ENCODE peak calls at places on chromosomes 1 and 21, in ten cellular contexts. Y is pancreas, T is GM13977, S is epithelial cell of esophagus, J is GM20000, D is B cell, G is GM12865, B is neural crest cell, F is AG09319, O is thoracic aorta. K is an unnamed sample.

GRCh38 chr1:212515329-212515760 is 82.6 kb downstream of the NENF start:
- DNase-seq in Y (no peak), T (no peak), S (no peak), J (no peak), D (no peak), G (no peak), B (no peak), F (no peak), O (no peak), K (no peak)

GRCh38 chr1:151530461-151530860 is 9.6 kb upstream of the TUFT1 start:
- DNase-seq in Y (no peak), T (no peak), S (no peak), J (no peak), D (no peak), G (no peak), B (no peak), F (no peak), O (no peak), K (no peak)

GRCh38 chr1:147452809-147453208 is 88.5 kb upstream of the BCL9 start:
- DNase-seq in Y (no peak), T (no peak), S (no peak), J (no peak), D (no peak), G (no peak), B (no peak), F (no peak), O (no peak), K (no peak)

GRCh38 chr1:28482702-28483101 is 23.1 kb upstream of the RCC1 start:
- DNase-seq in Y (no peak), T (no peak), S (no peak), J (no peak), D (no peak), G (no peak), B (no peak), F (no peak), O (no peak), K (no peak)

GRCh38 chr1:16048573-16049189 is 5.1 kb downstream of the CLCNKB start:
- DNase-seq in Y (no peak), T (no peak), S (peak), J (no peak), D (peak), G (no peak), B (peak), F (no peak), O (no peak), K (no peak)

GRCh38 chr1:108816049-108816882 is 40.6 kb downstream of the AKNAD1 start:
- DNase-seq in Y (peak), T (no peak), S (peak), J (no peak), D (no peak), G (no peak), B (peak), F (peak), O (peak), K (no peak)

GRCh38 chr21:45548711-45549491 is 6.7 kb upstream of the SLC19A1 start:
- DNase-seq in Y (peak), T (no peak), S (no peak), J (no peak), D (no peak), G (no peak), B (no peak), F (no peak), O (no peak), K (no peak)

GRCh38 chr1:51551848-51552296 is 32.8 kb upstream of the EPS15 start:
- DNase-seq in Y (no peak), T (peak), S (no peak), J (no peak), D (no peak), G (peak), B (no peak), F (no peak), O (no peak), K (no peak)

GRCh38 chr1:18385239-18385790 is 95.4 kb upstream of the KLHDC7A start:
- DNase-seq in Y (no peak), T (no peak), S (no peak), J (no peak), D (no peak), G (no peak), B (peak), F (no peak), O (no peak), K (no peak)

DNA sequence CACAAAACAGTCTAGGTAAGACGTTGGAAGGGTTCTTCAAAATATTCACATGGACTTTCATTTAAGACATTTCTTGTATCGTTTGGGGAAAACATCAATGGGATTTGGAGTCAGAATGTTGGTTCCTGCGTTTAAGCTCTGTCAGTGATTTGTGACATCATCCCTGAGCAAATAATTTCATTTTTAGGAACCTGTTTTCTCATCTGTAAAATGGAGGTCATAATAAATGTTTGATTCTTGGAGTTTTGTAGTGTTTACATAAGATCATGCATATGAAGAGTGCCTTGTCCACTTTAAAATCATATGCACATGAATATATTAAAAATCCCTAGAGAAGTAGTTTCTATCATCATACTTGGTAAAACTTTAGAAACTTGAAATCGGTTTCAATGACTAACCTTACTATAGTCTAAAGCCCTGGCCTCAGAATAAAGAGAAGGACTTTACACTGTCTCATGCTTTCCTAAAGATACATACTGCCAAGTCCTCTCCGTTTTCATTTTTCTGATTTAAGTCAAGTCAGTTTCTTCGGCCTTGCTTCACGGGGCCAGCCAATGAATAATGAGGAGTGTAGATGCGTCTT is 178.4 kb downstream of the ADSS2 start:
- DNase-seq in Y (no peak), T (no peak), S (no peak), J (no peak), D (no peak), G (no peak), B (no peak), F (no peak), O (no peak), K (no peak)
- TF ChIP-seq CTCF in Y (no peak), T (no peak), S (no peak), J (no peak), D (peak), G (no peak), B (no peak), F (no peak), O (peak), K (peak)

DNA sequence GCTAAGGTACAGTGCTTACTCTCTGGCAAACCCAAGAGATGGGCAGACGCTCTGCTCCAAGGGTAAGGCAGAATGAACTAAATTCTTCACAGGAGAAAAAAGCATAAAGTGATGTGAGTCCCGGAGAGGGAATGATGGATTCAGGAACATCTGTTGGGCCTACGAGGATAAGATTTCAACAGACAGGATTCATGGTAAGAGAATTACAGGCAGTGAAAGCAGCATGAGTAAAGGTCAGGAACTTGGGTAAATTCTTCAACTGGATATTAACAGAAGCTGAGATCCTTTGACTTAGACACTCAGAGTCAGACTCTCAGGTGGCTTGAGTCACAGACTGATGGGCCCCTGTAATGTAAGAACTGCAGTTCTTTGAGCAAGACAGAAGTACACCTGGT is 152.6 kb downstream of the TRABD2B start:
- DNase-seq in Y (no peak), T (no peak), S (no peak), J (no peak), D (no peak), G (no peak), B (no peak), F (no peak), O (no peak), K (no peak)
- TF ChIP-seq CTCF in Y (no peak), T (no peak), S (no peak), J (no peak), D (no peak), G (no peak), B (no peak), F (no peak), O (no peak), K (no peak)

GRCh38 chr1:75630004-75630403 is 19.1 kb upstream of the SLC44A5 start:
- DNase-seq in Y (no peak), T (no peak), S (no peak), J (no peak), D (no peak), G (no peak), B (no peak), F (no peak), O (no peak), K (no peak)

GRCh38 chr1:75630998-75631397 is 20.1 kb upstream of the SLC44A5 start:
- DNase-seq in Y (no peak), T (no peak), S (peak), J (no peak), D (no peak), G (no peak), B (no peak), F (no peak), O (no peak), K (no peak)

DNA sequence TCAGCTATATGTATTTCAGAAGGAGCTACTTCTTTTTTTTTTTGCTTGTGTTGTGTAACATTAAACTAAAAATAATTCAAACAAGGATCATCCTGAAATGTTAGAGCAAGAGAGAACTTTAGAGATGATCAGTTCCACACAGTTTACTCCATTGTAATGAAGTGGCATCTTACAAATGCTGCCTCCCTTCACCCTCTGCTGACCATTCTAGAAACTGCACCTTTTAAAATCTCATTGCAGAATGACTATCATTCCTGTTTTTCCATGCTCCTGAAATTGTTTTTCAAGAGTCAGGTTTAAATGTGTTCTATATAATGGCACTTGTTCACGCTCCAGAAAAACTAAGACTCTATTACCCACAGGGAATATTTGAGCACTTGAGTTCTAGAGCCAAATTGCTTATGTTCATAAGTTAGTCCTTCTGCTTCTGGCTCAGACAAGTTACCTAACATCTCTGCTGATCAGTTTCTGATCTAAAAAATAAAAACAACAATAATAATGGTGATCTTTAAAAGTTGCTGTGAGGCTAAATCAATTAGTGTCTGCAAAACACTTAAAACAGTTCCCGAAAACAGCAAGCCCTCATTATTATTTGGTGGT is 21.5 kb upstream of the SLC44A5 start:
- DNase-seq in Y (no peak), T (no peak), S (peak), J (peak), D (peak), G (peak), B (peak), F (peak), O (no peak), K (no peak)
- TF ChIP-seq CTCF in Y (peak), T (peak), S (peak), J (peak), D (peak), G (peak), B (peak), F (peak), O (peak), K (peak)

GRCh38 chr1:218996362-218996761 is 177.3 kb upstream of the LYPLAL1 start:
- DNase-seq in Y (no peak), T (no peak), S (peak), J (no peak), D (no peak), G (no peak), B (no peak), F (no peak), O (no peak), K (no peak)
- TF ChIP-seq CTCF in Y (no peak), T (no peak), S (peak), J (no peak), D (no peak), G (no peak), B (peak), F (no peak), O (no peak), K (no peak)

DNA sequence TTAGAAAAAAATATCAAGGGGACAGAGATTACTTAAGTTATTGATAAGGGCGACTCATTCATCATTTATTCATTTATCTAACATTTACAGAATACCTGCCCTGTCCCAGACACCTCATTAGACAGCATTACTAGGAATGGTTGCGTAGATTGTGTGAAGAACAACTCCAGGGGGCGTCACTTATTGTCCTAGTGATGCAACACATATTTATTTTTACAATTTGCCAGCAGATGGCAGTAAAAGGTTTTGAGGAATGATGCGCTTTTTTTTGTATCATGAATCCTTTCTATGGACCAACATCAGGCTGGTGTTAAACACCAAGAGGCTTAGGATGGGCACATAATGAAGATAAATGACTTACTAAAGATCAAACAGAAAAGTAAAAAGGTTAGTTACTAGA is 5.5 kb downstream of the NCAM2 start:
- DNase-seq in Y (no peak), T (no peak), S (peak), J (no peak), D (peak), G (peak), B (no peak), F (no peak), O (no peak), K (no peak)
- TF ChIP-seq CTCF in Y (no peak), T (peak), S (no peak), J (peak), D (no peak), G (no peak), B (peak), F (peak), O (no peak), K (peak)

GRCh38 chr1:179105393-179105792 is 23.5 kb downstream of the TOR3A start:
- DNase-seq in Y (no peak), T (no peak), S (peak), J (no peak), D (no peak), G (peak), B (no peak), F (no peak), O (no peak), K (no peak)
- TF ChIP-seq CTCF in Y (no peak), T (peak), S (peak), J (no peak), D (no peak), G (peak), B (peak), F (peak), O (no peak), K (no peak)

DNA sequence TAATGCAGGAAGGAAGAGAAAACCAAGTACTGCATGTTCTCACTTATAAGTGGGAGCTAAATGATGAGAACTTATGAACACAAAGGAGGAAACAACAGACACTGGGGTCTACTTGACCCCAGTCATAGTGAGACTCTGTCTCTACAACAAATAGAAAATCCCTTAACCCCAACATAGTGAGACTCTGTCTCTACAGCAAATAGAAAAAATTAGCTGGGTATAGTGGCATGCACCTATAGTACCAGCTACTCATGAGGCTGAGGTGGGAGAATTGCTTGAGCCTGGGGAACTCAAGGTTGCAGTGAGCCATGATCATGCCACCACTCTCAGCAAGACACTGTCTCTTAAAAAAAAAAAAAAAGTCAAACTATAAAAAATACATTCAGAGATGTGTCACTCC is 42.7 kb downstream of the GIPC2 start:
- DNase-seq in Y (no peak), T (no peak), S (no peak), J (no peak), D (no peak), G (peak), B (no peak), F (no peak), O (no peak), K (no peak)
- TF ChIP-seq CTCF in Y (no peak), T (no peak), S (no peak), J (no peak), D (no peak), G (no peak), B (no peak), F (no peak), O (no peak), K (no peak)

GRCh38 chr1:185537601-185538000 is 196.6 kb upstream of the HMCN1 start:
- DNase-seq in Y (no peak), T (no peak), S (no peak), J (no peak), D (no peak), G (no peak), B (no peak), F (no peak), O (no peak), K (no peak)

GRCh38 chr1:185539277-185539943 is 194.8 kb upstream of the HMCN1 start:
- DNase-seq in Y (no peak), T (no peak), S (no peak), J (no peak), D (no peak), G (no peak), B (no peak), F (no peak), O (no peak), K (no peak)

GRCh38 chr1:185533596-185533995 is 200.6 kb upstream of the HMCN1 start:
- DNase-seq in Y (no peak), T (no peak), S (no peak), J (no peak), D (no peak), G (no peak), B (no peak), F (no peak), O (no peak), K (peak)

GRCh38 chr1:185534806-185535205 is 199.4 kb upstream of the HMCN1 start:
- DNase-seq in Y (no peak), T (no peak), S (no peak), J (no peak), D (no peak), G (no peak), B (no peak), F (no peak), O (no peak), K (no peak)

GRCh38 chr1:185536165-185536920 is 197.8 kb upstream of the HMCN1 start:
- DNase-seq in Y (no peak), T (no peak), S (no peak), J (no peak), D (no peak), G (no peak), B (no peak), F (no peak), O (no peak), K (no peak)
- TF ChIP-seq CTCF in Y (no peak), T (no peak), S (no peak), J (no peak), D (no peak), G (no peak), B (no peak), F (no peak), O (no peak), K (no peak)

DNA sequence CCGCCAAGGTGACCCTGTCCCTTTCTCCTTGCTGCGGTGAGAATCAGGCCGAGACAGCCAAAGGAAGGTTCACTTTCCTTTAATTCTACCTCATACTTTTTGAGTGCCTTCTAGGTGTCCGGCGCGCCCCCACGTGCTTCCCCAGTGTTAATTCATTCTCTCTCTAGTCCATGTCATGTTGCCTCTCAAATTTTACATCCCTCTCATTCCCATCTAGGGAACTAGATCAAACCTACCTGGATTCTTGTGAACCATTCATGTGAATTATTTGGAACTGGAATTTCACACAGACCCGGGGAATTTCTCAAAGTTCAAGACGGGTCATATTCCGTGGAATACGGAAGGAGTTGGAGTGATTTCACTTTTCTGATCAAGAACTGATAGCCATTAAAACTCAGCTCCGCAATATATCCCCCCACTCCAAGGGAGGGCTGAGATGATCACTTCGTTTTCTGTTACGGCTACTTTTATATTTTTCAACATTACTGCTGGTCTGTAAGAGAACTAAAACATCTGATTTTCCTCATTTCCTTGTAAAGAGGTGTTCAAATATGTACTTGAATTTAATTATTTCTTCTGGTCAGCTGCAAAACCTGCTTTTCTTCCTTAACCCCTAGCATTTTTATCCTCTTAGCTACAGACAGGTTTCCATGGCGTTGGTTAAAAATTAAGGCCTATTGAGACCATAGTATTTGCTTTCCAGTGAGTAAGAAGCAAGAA is 1.0 kb upstream of the ENO1 start:
- DNase-seq in Y (no peak), T (no peak), S (peak), J (no peak), D (no peak), G (no peak), B (no peak), F (no peak), O (no peak), K (no peak)
- TF ChIP-seq CTCF in Y (no peak), T (peak), S (peak), J (peak), D (peak), G (no peak), B (no peak), F (peak), O (peak), K (peak)

GRCh38 chr1:59900640-59901039 is 25.9 kb downstream of the CYP2J2 start:
- DNase-seq in Y (no peak), T (no peak), S (no peak), J (no peak), D (no peak), G (no peak), B (no peak), F (no peak), O (no peak), K (no peak)
- TF ChIP-seq CTCF in Y (no peak), T (no peak), S (no peak), J (no peak), D (no peak), G (no peak), B (no peak), F (no peak), O (no peak), K (no peak)

K was measured in CD14-positive monocyte.